ENCODE peak calls at places on chromosomes 11 and 22, in four cellular contexts. J is K562, K is GM23248, P is GM23338. Y is an unnamed sample.

GRCh38 chr11:42923651-42924050 is 388.1 kb upstream of the API5 start:
- DNase-seq in K (no peak), P (no peak), J (no peak), Y (no peak)

GRCh38 chr22:32245042-32245441 is 10.1 kb downstream of the SLC5A4 start:
- DNase-seq in P (no peak), J (no peak), K (no peak), Y (no peak)

GRCh38 chr22:46774456-46775363 is 12.3 kb downstream of the TBC1D22A start:
- DNase-seq in K (no peak), J (no peak), P (no peak), Y (peak)

GRCh38 chr11:84022695-84023094 is 736.5 kb upstream of the CCDC90B start:
- DNase-seq in P (no peak), J (no peak), K (no peak), Y (no peak)

GRCh38 chr11:127000291-127000968 is at the start of gene KIRREL3:
- DNase-seq in P (peak), J (no peak), K (peak), Y (no peak)

GRCh38 chr22:33467718-33468117 is 409.5 kb upstream of the SYN3 start:
- DNase-seq in K (peak), P (no peak), J (no peak), Y (no peak)

GRCh38 chr22:36304429-36304828 is 51.5 kb downstream of the APOL1 start:
- DNase-seq in J (no peak), P (no peak), K (no peak), Y (no peak)

GRCh38 chr11:34926101-34926830 is 9.8 kb downstream of the PDHX start:
- DNase-seq in J (peak), P (peak), K (peak), Y (peak)

GRCh38 chr11:128305588-128305987 is 281.8 kb downstream of the ETS1 start:
- DNase-seq in P (no peak), K (no peak), J (no peak), Y (peak)

GRCh38 chr22:19868773-19869471 is 14.2 kb upstream of the GNB1L start:
- DNase-seq in K (no peak), P (no peak), J (no peak), Y (no peak)

GRCh38 chr11:11313426-11313825 is 39.6 kb downstream of the CSNK2A3 start:
- DNase-seq in P (no peak), J (peak), K (peak), Y (no peak)

GRCh38 chr22:22770881-22771280 is 116.7 kb upstream of the IGLL5 start:
- DNase-seq in P (no peak), J (no peak), K (no peak), Y (no peak)

GRCh38 chr11:117535870-117536411 is 208.3 kb downstream of the CEP164 start:
- DNase-seq in P (no peak), K (no peak), J (no peak), Y (no peak)

GRCh38 chr11:1761857-1762536 is 1.7 kb downstream of the CTSD start:
- DNase-seq in J (no peak), K (peak), P (no peak), Y (no peak)

GRCh38 chr22:20319745-20320658 is at the start of gene DGCR6L:
- DNase-seq in J (no peak), K (peak), P (peak), Y (peak)

GRCh38 chr11:75031224-75031753 is 42.6 kb downstream of the NEU3 start:
- DNase-seq in J (peak), P (no peak), K (peak), Y (no peak)

GRCh38 chr11:2928605-2929510 is at the start of gene PHLDA2:
- DNase-seq in K (peak), J (peak), P (peak), Y (no peak)

GRCh38 chr11:96464695-96465307 is 75.0 kb downstream of the JRKL start:
- DNase-seq in P (peak), K (peak), J (peak), Y (peak)

GRCh38 chr11:71129624-71130023 is 122.8 kb downstream of the SHANK2 start:
- DNase-seq in J (no peak), K (peak), P (no peak), Y (no peak)

GRCh38 chr11:70760416-70761020 is 362.2 kb downstream of the CTTN start:
- DNase-seq in J (no peak), P (no peak), K (no peak), Y (no peak)

GRCh38 chr22:42683599-42684283 is 34.5 kb upstream of the CYB5R3 start:
- DNase-seq in P (no peak), J (no peak), K (peak), Y (no peak)

GRCh38 chr11:78460468-78460867 is 42.8 kb upstream of the GAB2 start:
- DNase-seq in P (no peak), K (peak), J (no peak), Y (no peak)

GRCh38 chr22:46366801-46367706 is 31.5 kb downstream of the TRMU start:
- DNase-seq in P (no peak), J (no peak), K (no peak), Y (peak)

GRCh38 chr22:44127353-44127752 is 53.4 kb upstream of the PARVG start:
- DNase-seq in K (peak), J (no peak), P (no peak), Y (no peak)

GRCh38 chr11:17839973-17840611 is 105.5 kb downstream of the KCNC1 start:
- DNase-seq in P (no peak), J (no peak), K (no peak), Y (no peak)

GRCh38 chr22:42177891-42178336 is 47.3 kb upstream of the CYP2D6 start:
- DNase-seq in K (no peak), P (no peak), J (no peak), Y (no peak)

GRCh38 chr11:43573233-43573632 is 107.3 kb upstream of the HSD17B12 start:
- DNase-seq in K (peak), J (peak), P (peak), Y (peak)

GRCh38 chr11:132249256-132249655 is 878.8 kb downstream of the NTM start:
- DNase-seq in J (no peak), P (no peak), K (no peak), Y (no peak)

GRCh38 chr22:46077669-46078099 is 72.6 kb upstream of the PPARA start:
- DNase-seq in K (peak), P (no peak), J (no peak), Y (no peak)

GRCh38 chr11:119100246-119100959 is 1.2 kb downstream of the DPAGT1 start:
- DNase-seq in P (peak), J (peak), K (peak), Y (no peak)

GRCh38 chr22:39967996-39968968 is 8.1 kb downstream of the TMA7B start:
- DNase-seq in P (peak), K (peak), J (no peak), Y (no peak)

GRCh38 chr11:113395782-113396336 is 8.3 kb downstream of the ANKK1 start:
- DNase-seq in P (no peak), J (no peak), K (no peak), Y (no peak)

GRCh38 chr11:130314184-130314748 is 451 bp downstream of the ZBTB44 start:
- DNase-seq in K (peak), P (peak), J (peak), Y (peak)
- H2AFZ ChIP-seq in K (peak), P (no peak), J (peak), Y (no peak)

GRCh38 chr11:67999704-68000103 is 4.2 kb downstream of the UNC93B1 start:
- DNase-seq in K (no peak), P (no peak), J (no peak), Y (no peak)

GRCh38 chr11:68002575-68002942 is 1.3 kb downstream of the UNC93B1 start:
- DNase-seq in K (no peak), J (no peak), P (no peak), Y (peak)

GRCh38 chr11:68004551-68005335 is 846 bp upstream of the UNC93B1 start:
- DNase-seq in P (no peak), J (no peak), K (no peak), Y (no peak)

GRCh38 chr11:68003846-68004550 is at the start of gene UNC93B1:
- DNase-seq in P (peak), J (peak), K (peak), Y (peak)

DNA sequence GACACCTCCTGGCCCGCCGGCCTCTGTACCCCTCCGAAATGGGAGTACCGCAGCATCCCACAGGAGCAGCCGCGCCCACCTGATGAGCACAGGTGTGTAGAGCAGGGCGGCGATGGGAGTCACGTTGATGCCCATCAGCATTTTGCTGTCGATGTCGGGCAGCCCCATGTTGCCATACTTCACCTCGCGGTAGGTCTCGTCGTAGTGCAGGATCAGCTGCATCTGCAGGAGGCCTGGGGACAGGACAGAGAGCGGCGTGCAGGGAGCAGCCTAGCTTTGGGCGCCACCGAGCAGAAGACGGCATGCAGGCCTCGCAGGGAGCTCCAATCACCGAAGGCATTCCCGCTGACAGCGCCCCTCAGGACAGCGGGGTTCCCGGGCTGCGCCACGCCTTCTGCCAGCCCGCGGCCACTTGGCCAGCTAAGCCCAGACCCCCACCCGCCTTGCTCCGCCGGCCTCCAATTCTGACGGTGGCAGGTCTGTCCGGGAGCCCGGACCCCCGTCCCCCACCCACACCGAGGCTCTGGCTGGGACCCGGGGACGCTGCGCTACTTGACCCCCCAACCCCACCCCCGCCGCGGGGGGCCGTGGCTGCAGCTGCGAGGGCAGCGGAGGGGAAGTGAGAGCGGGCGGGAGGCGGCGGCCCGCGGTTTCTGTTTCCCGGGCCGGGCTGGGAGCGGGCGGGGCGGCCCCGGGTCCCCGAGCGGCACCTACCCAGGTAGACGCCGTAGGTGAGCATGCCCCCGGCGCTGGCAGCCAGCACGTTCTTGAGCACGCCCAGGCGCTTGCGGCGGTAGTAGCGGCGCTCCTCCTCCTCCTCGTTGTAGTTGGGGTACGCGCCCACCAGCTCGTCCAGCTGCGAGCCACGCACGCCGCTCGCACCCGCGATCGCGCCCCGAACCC is 703 bp downstream of the UNC93B1 start:
- DNase-seq in P (peak), K (peak), J (peak), Y (peak)
- H2AFZ ChIP-seq in P (peak), K (peak), J (peak), Y (peak)

GRCh38 chr11:27505781-27506180 is 788 bp downstream of the LIN7C start:
- DNase-seq in P (peak), K (no peak), J (no peak), Y (no peak)
- H2AFZ ChIP-seq in P (peak), K (peak), J (peak), Y (peak)

DNA sequence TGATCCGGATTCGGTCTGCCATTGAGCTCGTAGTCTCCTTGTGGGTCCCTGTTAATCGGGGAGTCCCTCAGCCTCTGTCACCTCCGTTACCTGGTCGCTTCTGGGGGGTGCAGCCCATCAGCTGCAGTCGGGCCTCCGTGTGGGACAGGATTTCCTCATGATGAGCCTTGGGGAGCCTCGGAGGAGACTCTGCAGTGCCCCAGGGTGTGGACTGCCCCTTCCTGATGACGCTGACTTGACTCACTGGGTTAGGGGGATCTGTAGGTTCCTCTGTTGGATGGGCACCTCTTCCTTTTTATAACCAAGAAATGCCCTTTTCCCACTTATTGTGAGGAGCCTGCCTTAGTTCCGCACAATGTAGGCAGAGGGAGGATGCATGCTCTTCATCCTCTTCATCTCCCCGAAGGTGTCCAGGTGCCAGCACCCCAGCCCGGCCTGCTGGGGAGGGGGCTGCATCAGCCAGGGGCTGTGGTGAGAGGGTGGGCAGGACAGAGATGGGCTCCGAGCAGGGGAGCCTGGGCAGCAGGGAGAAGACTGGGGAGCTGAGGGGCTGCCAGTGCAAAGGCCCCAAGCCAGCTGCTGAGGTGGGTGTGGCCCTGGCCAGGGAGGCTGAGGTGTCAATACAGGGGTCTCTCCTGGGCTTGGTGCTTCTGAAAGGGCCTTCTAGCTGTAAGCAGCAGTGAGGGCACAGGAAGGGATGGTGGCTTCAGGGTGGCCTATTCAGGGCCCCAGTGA is 13.5 kb upstream of the TTLL8 start:
- DNase-seq in K (no peak), J (no peak), P (no peak), Y (no peak)
- H2AFZ ChIP-seq in K (no peak), J (no peak), P (no peak), Y (no peak)

GRCh38 chr11:12802418-12803085 is 128.3 kb downstream of the TEAD1 start:
- DNase-seq in J (peak), P (peak), K (peak), Y (no peak)
- H2AFZ ChIP-seq in J (peak), P (no peak), K (no peak), Y (no peak)

GRCh38 chr11:77312107-77312506 is 10.6 kb upstream of the GDPD4 start:
- DNase-seq in K (no peak), P (no peak), J (no peak), Y (no peak)

GRCh38 chr11:77308838-77309237 is 7.4 kb upstream of the GDPD4 start:
- DNase-seq in J (no peak), P (no peak), K (no peak), Y (no peak)

GRCh38 chr11:77316733-77317342 is 15.4 kb upstream of the GDPD4 start:
- DNase-seq in K (no peak), P (no peak), J (no peak), Y (no peak)

GRCh38 chr11:77309401-77310085 is 8.1 kb upstream of the GDPD4 start:
- DNase-seq in K (peak), J (no peak), P (no peak), Y (no peak)

GRCh38 chr11:77311701-77312100 is 10.2 kb upstream of the GDPD4 start:
- DNase-seq in J (no peak), K (peak), P (no peak), Y (no peak)
- H2AFZ ChIP-seq in J (no peak), K (no peak), P (no peak), Y (no peak)